ENCODE peak calls at places on chromosomes 5 and 9, in seven cellular contexts. One of them, this sample, is unnamed.

GRCh38 chr5:61311056-61311455 is 21.0 kb upstream of the ZSWIM6 start:
- DNase-seq in activated CD8-positive, alpha-beta memory T cell treated with anti-CD3 and anti-CD28 coated beads for 1 hour: no peak
- DNase-seq in stimulated activated CD8-positive, alpha-beta memory T cell treated with anti-CD3 and anti-CD28 coated beads, Interleukin-15, amount 100 ng/mL, for 48 hours: no peak
- DNase-seq in Caco-2: peak
- DNase-seq in AG08396: no peak
- DNase-seq in mucosa of gallbladder: no peak
- DNase-seq in OCI-LY7: no peak
- DNase-seq in this sample: no peak

GRCh38 chr5:60177596-60177995 is 284.1 kb upstream of the PDE4D start:
- DNase-seq in activated CD8-positive, alpha-beta memory T cell treated with anti-CD3 and anti-CD28 coated beads for 1 hour: no peak
- DNase-seq in stimulated activated CD8-positive, alpha-beta memory T cell treated with anti-CD3 and anti-CD28 coated beads, Interleukin-15, amount 100 ng/mL, for 48 hours: no peak
- DNase-seq in Caco-2: no peak
- DNase-seq in AG08396: no peak
- DNase-seq in mucosa of gallbladder: no peak
- DNase-seq in OCI-LY7: no peak
- DNase-seq in this sample: no peak

GRCh38 chr9:20326516-20326915 is 295.8 kb downstream of the MLLT3 start:
- DNase-seq in activated CD8-positive, alpha-beta memory T cell treated with anti-CD3 and anti-CD28 coated beads for 1 hour: no peak
- DNase-seq in stimulated activated CD8-positive, alpha-beta memory T cell treated with anti-CD3 and anti-CD28 coated beads, Interleukin-15, amount 100 ng/mL, for 48 hours: no peak
- DNase-seq in Caco-2: no peak
- DNase-seq in AG08396: no peak
- DNase-seq in mucosa of gallbladder: no peak
- DNase-seq in OCI-LY7: no peak
- DNase-seq in this sample: no peak

GRCh38 chr5:147223951-147224791 is 10.7 kb upstream of the STK32A start:
- DNase-seq in activated CD8-positive, alpha-beta memory T cell treated with anti-CD3 and anti-CD28 coated beads for 1 hour: no peak
- DNase-seq in stimulated activated CD8-positive, alpha-beta memory T cell treated with anti-CD3 and anti-CD28 coated beads, Interleukin-15, amount 100 ng/mL, for 48 hours: no peak
- DNase-seq in Caco-2: peak
- DNase-seq in AG08396: peak
- DNase-seq in mucosa of gallbladder: peak
- DNase-seq in OCI-LY7: peak
- DNase-seq in this sample: peak

GRCh38 chr9:134231767-134232166 is 67.4 kb upstream of the RNU6ATAC start:
- DNase-seq in activated CD8-positive, alpha-beta memory T cell treated with anti-CD3 and anti-CD28 coated beads for 1 hour: no peak
- DNase-seq in stimulated activated CD8-positive, alpha-beta memory T cell treated with anti-CD3 and anti-CD28 coated beads, Interleukin-15, amount 100 ng/mL, for 48 hours: no peak
- DNase-seq in Caco-2: no peak
- DNase-seq in AG08396: no peak
- DNase-seq in mucosa of gallbladder: no peak
- DNase-seq in OCI-LY7: no peak
- DNase-seq in this sample: no peak

GRCh38 chr5:92653730-92654461 is 927.1 kb downstream of the NR2F1-AS1 start:
- DNase-seq in activated CD8-positive, alpha-beta memory T cell treated with anti-CD3 and anti-CD28 coated beads for 1 hour: no peak
- DNase-seq in stimulated activated CD8-positive, alpha-beta memory T cell treated with anti-CD3 and anti-CD28 coated beads, Interleukin-15, amount 100 ng/mL, for 48 hours: no peak
- DNase-seq in Caco-2: no peak
- DNase-seq in AG08396: no peak
- DNase-seq in mucosa of gallbladder: no peak
- DNase-seq in OCI-LY7: no peak
- DNase-seq in this sample: no peak

GRCh38 chr9:88218721-88219120 is 80.4 kb upstream of the SPATA31C2 start:
- DNase-seq in activated CD8-positive, alpha-beta memory T cell treated with anti-CD3 and anti-CD28 coated beads for 1 hour: no peak
- DNase-seq in stimulated activated CD8-positive, alpha-beta memory T cell treated with anti-CD3 and anti-CD28 coated beads, Interleukin-15, amount 100 ng/mL, for 48 hours: no peak
- DNase-seq in Caco-2: no peak
- DNase-seq in AG08396: no peak
- DNase-seq in mucosa of gallbladder: no peak
- DNase-seq in OCI-LY7: no peak
- DNase-seq in this sample: no peak

GRCh38 chr9:5301544-5301943 is 3.0 kb downstream of the RLN2 start:
- DNase-seq in activated CD8-positive, alpha-beta memory T cell treated with anti-CD3 and anti-CD28 coated beads for 1 hour: no peak
- DNase-seq in stimulated activated CD8-positive, alpha-beta memory T cell treated with anti-CD3 and anti-CD28 coated beads, Interleukin-15, amount 100 ng/mL, for 48 hours: no peak
- DNase-seq in Caco-2: no peak
- DNase-seq in AG08396: no peak
- DNase-seq in mucosa of gallbladder: no peak
- DNase-seq in OCI-LY7: no peak
- DNase-seq in this sample: no peak

GRCh38 chr5:124511791-124512190 is 234.6 kb downstream of the ZNF608 start:
- DNase-seq in activated CD8-positive, alpha-beta memory T cell treated with anti-CD3 and anti-CD28 coated beads for 1 hour: no peak
- DNase-seq in stimulated activated CD8-positive, alpha-beta memory T cell treated with anti-CD3 and anti-CD28 coated beads, Interleukin-15, amount 100 ng/mL, for 48 hours: no peak
- DNase-seq in Caco-2: no peak
- DNase-seq in AG08396: no peak
- DNase-seq in mucosa of gallbladder: no peak
- DNase-seq in OCI-LY7: no peak
- DNase-seq in this sample: no peak

GRCh38 chr5:179243333-179243732 is 101.9 kb downstream of the ADAMTS2 start:
- DNase-seq in activated CD8-positive, alpha-beta memory T cell treated with anti-CD3 and anti-CD28 coated beads for 1 hour: no peak
- DNase-seq in stimulated activated CD8-positive, alpha-beta memory T cell treated with anti-CD3 and anti-CD28 coated beads, Interleukin-15, amount 100 ng/mL, for 48 hours: no peak
- DNase-seq in Caco-2: no peak
- DNase-seq in AG08396: peak
- DNase-seq in mucosa of gallbladder: no peak
- DNase-seq in OCI-LY7: no peak
- DNase-seq in this sample: no peak

GRCh38 chr5:124057161-124057814 is 545.3 kb downstream of the CSNK1G3 start:
- DNase-seq in activated CD8-positive, alpha-beta memory T cell treated with anti-CD3 and anti-CD28 coated beads for 1 hour: no peak
- DNase-seq in stimulated activated CD8-positive, alpha-beta memory T cell treated with anti-CD3 and anti-CD28 coated beads, Interleukin-15, amount 100 ng/mL, for 48 hours: no peak
- DNase-seq in Caco-2: no peak
- DNase-seq in AG08396: no peak
- DNase-seq in mucosa of gallbladder: peak
- DNase-seq in OCI-LY7: peak
- DNase-seq in this sample: peak

GRCh38 chr5:108801776-108802175 is 54.1 kb downstream of the FER start:
- DNase-seq in activated CD8-positive, alpha-beta memory T cell treated with anti-CD3 and anti-CD28 coated beads for 1 hour: no peak
- DNase-seq in stimulated activated CD8-positive, alpha-beta memory T cell treated with anti-CD3 and anti-CD28 coated beads, Interleukin-15, amount 100 ng/mL, for 48 hours: no peak
- DNase-seq in Caco-2: no peak
- DNase-seq in AG08396: peak
- DNase-seq in mucosa of gallbladder: no peak
- DNase-seq in OCI-LY7: no peak
- DNase-seq in this sample: peak

GRCh38 chr5:9338796-9339195 is 207.1 kb downstream of the SEMA5A start:
- DNase-seq in activated CD8-positive, alpha-beta memory T cell treated with anti-CD3 and anti-CD28 coated beads for 1 hour: no peak
- DNase-seq in stimulated activated CD8-positive, alpha-beta memory T cell treated with anti-CD3 and anti-CD28 coated beads, Interleukin-15, amount 100 ng/mL, for 48 hours: no peak
- DNase-seq in Caco-2: no peak
- DNase-seq in AG08396: no peak
- DNase-seq in mucosa of gallbladder: no peak
- DNase-seq in OCI-LY7: no peak
- DNase-seq in this sample: no peak

GRCh38 chr9:90142580-90142979 is 500.0 kb downstream of the DIRAS2 start:
- DNase-seq in activated CD8-positive, alpha-beta memory T cell treated with anti-CD3 and anti-CD28 coated beads for 1 hour: peak
- DNase-seq in stimulated activated CD8-positive, alpha-beta memory T cell treated with anti-CD3 and anti-CD28 coated beads, Interleukin-15, amount 100 ng/mL, for 48 hours: no peak
- DNase-seq in Caco-2: peak
- DNase-seq in AG08396: no peak
- DNase-seq in mucosa of gallbladder: peak
- DNase-seq in OCI-LY7: peak
- DNase-seq in this sample: peak

GRCh38 chr5:93620487-93621339 is 37.7 kb downstream of the NR2F1 start:
- DNase-seq in activated CD8-positive, alpha-beta memory T cell treated with anti-CD3 and anti-CD28 coated beads for 1 hour: peak
- DNase-seq in stimulated activated CD8-positive, alpha-beta memory T cell treated with anti-CD3 and anti-CD28 coated beads, Interleukin-15, amount 100 ng/mL, for 48 hours: peak
- DNase-seq in Caco-2: peak
- DNase-seq in AG08396: peak
- DNase-seq in mucosa of gallbladder: peak
- DNase-seq in OCI-LY7: peak
- DNase-seq in this sample: peak

GRCh38 chr5:131610198-131611063 is 24.6 kb downstream of the RAPGEF6 start:
- DNase-seq in activated CD8-positive, alpha-beta memory T cell treated with anti-CD3 and anti-CD28 coated beads for 1 hour: no peak
- DNase-seq in stimulated activated CD8-positive, alpha-beta memory T cell treated with anti-CD3 and anti-CD28 coated beads, Interleukin-15, amount 100 ng/mL, for 48 hours: no peak
- DNase-seq in Caco-2: peak
- DNase-seq in AG08396: peak
- DNase-seq in mucosa of gallbladder: no peak
- DNase-seq in OCI-LY7: no peak
- DNase-seq in this sample: peak

GRCh38 chr9:89745601-89746376 is 141.0 kb downstream of the GADD45G start:
- DNase-seq in activated CD8-positive, alpha-beta memory T cell treated with anti-CD3 and anti-CD28 coated beads for 1 hour: no peak
- DNase-seq in stimulated activated CD8-positive, alpha-beta memory T cell treated with anti-CD3 and anti-CD28 coated beads, Interleukin-15, amount 100 ng/mL, for 48 hours: no peak
- DNase-seq in Caco-2: no peak
- DNase-seq in AG08396: no peak
- DNase-seq in mucosa of gallbladder: no peak
- DNase-seq in OCI-LY7: peak
- DNase-seq in this sample: no peak

GRCh38 chr9:13033959-13034695 is 245.4 kb downstream of the MPDZ start:
- DNase-seq in activated CD8-positive, alpha-beta memory T cell treated with anti-CD3 and anti-CD28 coated beads for 1 hour: no peak
- DNase-seq in stimulated activated CD8-positive, alpha-beta memory T cell treated with anti-CD3 and anti-CD28 coated beads, Interleukin-15, amount 100 ng/mL, for 48 hours: no peak
- DNase-seq in Caco-2: peak
- DNase-seq in AG08396: peak
- DNase-seq in mucosa of gallbladder: peak
- DNase-seq in OCI-LY7: peak
- DNase-seq in this sample: peak

GRCh38 chr9:129929467-129930125 is 94.3 kb downstream of the USP20 start:
- DNase-seq in activated CD8-positive, alpha-beta memory T cell treated with anti-CD3 and anti-CD28 coated beads for 1 hour: no peak
- DNase-seq in stimulated activated CD8-positive, alpha-beta memory T cell treated with anti-CD3 and anti-CD28 coated beads, Interleukin-15, amount 100 ng/mL, for 48 hours: no peak
- DNase-seq in Caco-2: no peak
- DNase-seq in AG08396: no peak
- DNase-seq in mucosa of gallbladder: no peak
- DNase-seq in OCI-LY7: no peak
- DNase-seq in this sample: no peak

GRCh38 chr9:108103294-108103693 is 613.7 kb upstream of the KLF4 start:
- DNase-seq in activated CD8-positive, alpha-beta memory T cell treated with anti-CD3 and anti-CD28 coated beads for 1 hour: no peak
- DNase-seq in stimulated activated CD8-positive, alpha-beta memory T cell treated with anti-CD3 and anti-CD28 coated beads, Interleukin-15, amount 100 ng/mL, for 48 hours: no peak
- DNase-seq in Caco-2: no peak
- DNase-seq in AG08396: no peak
- DNase-seq in mucosa of gallbladder: no peak
- DNase-seq in OCI-LY7: no peak
- DNase-seq in this sample: no peak

GRCh38 chr5:152061095-152061494 is 136.4 kb upstream of the GLRA1 start:
- DNase-seq in activated CD8-positive, alpha-beta memory T cell treated with anti-CD3 and anti-CD28 coated beads for 1 hour: no peak
- DNase-seq in stimulated activated CD8-positive, alpha-beta memory T cell treated with anti-CD3 and anti-CD28 coated beads, Interleukin-15, amount 100 ng/mL, for 48 hours: no peak
- DNase-seq in Caco-2: no peak
- DNase-seq in AG08396: no peak
- DNase-seq in mucosa of gallbladder: no peak
- DNase-seq in OCI-LY7: no peak
- DNase-seq in this sample: no peak

GRCh38 chr9:105355810-105356209 is 92.0 kb upstream of the FSD1L start:
- DNase-seq in activated CD8-positive, alpha-beta memory T cell treated with anti-CD3 and anti-CD28 coated beads for 1 hour: no peak
- DNase-seq in stimulated activated CD8-positive, alpha-beta memory T cell treated with anti-CD3 and anti-CD28 coated beads, Interleukin-15, amount 100 ng/mL, for 48 hours: no peak
- DNase-seq in Caco-2: no peak
- DNase-seq in AG08396: no peak
- DNase-seq in mucosa of gallbladder: no peak
- DNase-seq in OCI-LY7: peak
- DNase-seq in this sample: no peak

GRCh38 chr5:65032250-65032649 is 263.5 kb downstream of the CWC27 start:
- DNase-seq in activated CD8-positive, alpha-beta memory T cell treated with anti-CD3 and anti-CD28 coated beads for 1 hour: no peak
- DNase-seq in stimulated activated CD8-positive, alpha-beta memory T cell treated with anti-CD3 and anti-CD28 coated beads, Interleukin-15, amount 100 ng/mL, for 48 hours: no peak
- DNase-seq in Caco-2: no peak
- DNase-seq in AG08396: peak
- DNase-seq in mucosa of gallbladder: no peak
- DNase-seq in OCI-LY7: no peak
- DNase-seq in this sample: peak

GRCh38 chr5:158979749-158980521 is 119.8 kb downstream of the EBF1 start:
- DNase-seq in activated CD8-positive, alpha-beta memory T cell treated with anti-CD3 and anti-CD28 coated beads for 1 hour: no peak
- DNase-seq in stimulated activated CD8-positive, alpha-beta memory T cell treated with anti-CD3 and anti-CD28 coated beads, Interleukin-15, amount 100 ng/mL, for 48 hours: no peak
- DNase-seq in Caco-2: no peak
- DNase-seq in AG08396: peak
- DNase-seq in mucosa of gallbladder: peak
- DNase-seq in OCI-LY7: no peak
- DNase-seq in this sample: peak

GRCh38 chr5:36273809-36274526 is 27.7 kb downstream of the RANBP3L start:
- DNase-seq in activated CD8-positive, alpha-beta memory T cell treated with anti-CD3 and anti-CD28 coated beads for 1 hour: no peak
- DNase-seq in stimulated activated CD8-positive, alpha-beta memory T cell treated with anti-CD3 and anti-CD28 coated beads, Interleukin-15, amount 100 ng/mL, for 48 hours: no peak
- DNase-seq in Caco-2: no peak
- DNase-seq in AG08396: no peak
- DNase-seq in mucosa of gallbladder: no peak
- DNase-seq in OCI-LY7: no peak
- DNase-seq in this sample: no peak

GRCh38 chr5:109105631-109106267 is 304.0 kb downstream of the PJA2 start:
- DNase-seq in activated CD8-positive, alpha-beta memory T cell treated with anti-CD3 and anti-CD28 coated beads for 1 hour: no peak
- DNase-seq in stimulated activated CD8-positive, alpha-beta memory T cell treated with anti-CD3 and anti-CD28 coated beads, Interleukin-15, amount 100 ng/mL, for 48 hours: no peak
- DNase-seq in Caco-2: no peak
- DNase-seq in AG08396: peak
- DNase-seq in mucosa of gallbladder: no peak
- DNase-seq in OCI-LY7: no peak
- DNase-seq in this sample: peak

GRCh38 chr9:27276182-27277030 is 20.5 kb downstream of the EQTN start:
- DNase-seq in activated CD8-positive, alpha-beta memory T cell treated with anti-CD3 and anti-CD28 coated beads for 1 hour: no peak
- DNase-seq in stimulated activated CD8-positive, alpha-beta memory T cell treated with anti-CD3 and anti-CD28 coated beads, Interleukin-15, amount 100 ng/mL, for 48 hours: no peak
- DNase-seq in Caco-2: no peak
- DNase-seq in AG08396: peak
- DNase-seq in mucosa of gallbladder: no peak
- DNase-seq in OCI-LY7: peak
- DNase-seq in this sample: peak

GRCh38 chr5:98464737-98465330 is 308.6 kb upstream of the RGMB start:
- DNase-seq in activated CD8-positive, alpha-beta memory T cell treated with anti-CD3 and anti-CD28 coated beads for 1 hour: no peak
- DNase-seq in stimulated activated CD8-positive, alpha-beta memory T cell treated with anti-CD3 and anti-CD28 coated beads, Interleukin-15, amount 100 ng/mL, for 48 hours: no peak
- DNase-seq in Caco-2: no peak
- DNase-seq in AG08396: no peak
- DNase-seq in mucosa of gallbladder: no peak
- DNase-seq in OCI-LY7: peak
- DNase-seq in this sample: no peak

GRCh38 chr5:2221450-2221849 is 338.7 kb upstream of the IRX4 start:
- DNase-seq in activated CD8-positive, alpha-beta memory T cell treated with anti-CD3 and anti-CD28 coated beads for 1 hour: no peak
- DNase-seq in stimulated activated CD8-positive, alpha-beta memory T cell treated with anti-CD3 and anti-CD28 coated beads, Interleukin-15, amount 100 ng/mL, for 48 hours: no peak
- DNase-seq in Caco-2: no peak
- DNase-seq in AG08396: no peak
- DNase-seq in mucosa of gallbladder: no peak
- DNase-seq in OCI-LY7: no peak
- DNase-seq in this sample: no peak

GRCh38 chr9:72592501-72593403 is 71.3 kb downstream of the TMC1 start:
- DNase-seq in activated CD8-positive, alpha-beta memory T cell treated with anti-CD3 and anti-CD28 coated beads for 1 hour: no peak
- DNase-seq in stimulated activated CD8-positive, alpha-beta memory T cell treated with anti-CD3 and anti-CD28 coated beads, Interleukin-15, amount 100 ng/mL, for 48 hours: no peak
- DNase-seq in Caco-2: no peak
- DNase-seq in AG08396: peak
- DNase-seq in mucosa of gallbladder: peak
- DNase-seq in OCI-LY7: peak
- DNase-seq in this sample: peak

GRCh38 chr5:158414333-158414762 is 555.4 kb upstream of the CLINT1 start:
- DNase-seq in activated CD8-positive, alpha-beta memory T cell treated with anti-CD3 and anti-CD28 coated beads for 1 hour: no peak
- DNase-seq in stimulated activated CD8-positive, alpha-beta memory T cell treated with anti-CD3 and anti-CD28 coated beads, Interleukin-15, amount 100 ng/mL, for 48 hours: no peak
- DNase-seq in Caco-2: no peak
- DNase-seq in AG08396: no peak
- DNase-seq in mucosa of gallbladder: no peak
- DNase-seq in OCI-LY7: no peak
- DNase-seq in this sample: no peak

GRCh38 chr9:128102861-128103588 is 24.5 kb downstream of the PTGES2 start:
- DNase-seq in activated CD8-positive, alpha-beta memory T cell treated with anti-CD3 and anti-CD28 coated beads for 1 hour: no peak
- DNase-seq in stimulated activated CD8-positive, alpha-beta memory T cell treated with anti-CD3 and anti-CD28 coated beads, Interleukin-15, amount 100 ng/mL, for 48 hours: no peak
- DNase-seq in Caco-2: no peak
- DNase-seq in AG08396: no peak
- DNase-seq in mucosa of gallbladder: peak
- DNase-seq in OCI-LY7: no peak
- DNase-seq in this sample: no peak

GRCh38 chr5:58094031-58094430 is 365.9 kb downstream of the PLK2 start:
- DNase-seq in activated CD8-positive, alpha-beta memory T cell treated with anti-CD3 and anti-CD28 coated beads for 1 hour: no peak
- DNase-seq in stimulated activated CD8-positive, alpha-beta memory T cell treated with anti-CD3 and anti-CD28 coated beads, Interleukin-15, amount 100 ng/mL, for 48 hours: no peak
- DNase-seq in Caco-2: no peak
- DNase-seq in AG08396: no peak
- DNase-seq in mucosa of gallbladder: no peak
- DNase-seq in OCI-LY7: no peak
- DNase-seq in this sample: no peak

GRCh38 chr9:31336841-31337240 is 1047.6 kb upstream of the ACO1 start:
- DNase-seq in activated CD8-positive, alpha-beta memory T cell treated with anti-CD3 and anti-CD28 coated beads for 1 hour: no peak
- DNase-seq in stimulated activated CD8-positive, alpha-beta memory T cell treated with anti-CD3 and anti-CD28 coated beads, Interleukin-15, amount 100 ng/mL, for 48 hours: no peak
- DNase-seq in Caco-2: no peak
- DNase-seq in AG08396: no peak
- DNase-seq in mucosa of gallbladder: no peak
- DNase-seq in OCI-LY7: peak
- DNase-seq in this sample: no peak

GRCh38 chr5:152271420-152271819 is 133.7 kb downstream of the NMUR2 start:
- DNase-seq in activated CD8-positive, alpha-beta memory T cell treated with anti-CD3 and anti-CD28 coated beads for 1 hour: no peak
- DNase-seq in stimulated activated CD8-positive, alpha-beta memory T cell treated with anti-CD3 and anti-CD28 coated beads, Interleukin-15, amount 100 ng/mL, for 48 hours: no peak
- DNase-seq in Caco-2: peak
- DNase-seq in AG08396: no peak
- DNase-seq in mucosa of gallbladder: no peak
- DNase-seq in OCI-LY7: peak
- DNase-seq in this sample: no peak

GRCh38 chr9:79013715-79014610 is 557.8 kb upstream of the TLE4 start:
- DNase-seq in activated CD8-positive, alpha-beta memory T cell treated with anti-CD3 and anti-CD28 coated beads for 1 hour: no peak
- DNase-seq in stimulated activated CD8-positive, alpha-beta memory T cell treated with anti-CD3 and anti-CD28 coated beads, Interleukin-15, amount 100 ng/mL, for 48 hours: no peak
- DNase-seq in Caco-2: no peak
- DNase-seq in AG08396: no peak
- DNase-seq in mucosa of gallbladder: no peak
- DNase-seq in OCI-LY7: no peak
- DNase-seq in this sample: peak

GRCh38 chr5:172179032-172179989 is 8.7 kb downstream of the STK10 start:
- DNase-seq in activated CD8-positive, alpha-beta memory T cell treated with anti-CD3 and anti-CD28 coated beads for 1 hour: no peak
- DNase-seq in stimulated activated CD8-positive, alpha-beta memory T cell treated with anti-CD3 and anti-CD28 coated beads, Interleukin-15, amount 100 ng/mL, for 48 hours: peak
- DNase-seq in Caco-2: no peak
- DNase-seq in AG08396: no peak
- DNase-seq in mucosa of gallbladder: no peak
- DNase-seq in OCI-LY7: peak
- DNase-seq in this sample: peak

GRCh38 chr5:141773779-141774531 is 91.9 kb upstream of the ARAP3 start:
- DNase-seq in activated CD8-positive, alpha-beta memory T cell treated with anti-CD3 and anti-CD28 coated beads for 1 hour: no peak
- DNase-seq in stimulated activated CD8-positive, alpha-beta memory T cell treated with anti-CD3 and anti-CD28 coated beads, Interleukin-15, amount 100 ng/mL, for 48 hours: no peak
- DNase-seq in Caco-2: no peak
- DNase-seq in AG08396: no peak
- DNase-seq in mucosa of gallbladder: no peak
- DNase-seq in OCI-LY7: no peak
- DNase-seq in this sample: no peak

This sample was measured in endothelial cell of umbilical vein.